ENCODE peak calls at places on chromosome X, in eight cellular contexts. One of them, this sample, is unnamed.

GRCh38 chrX:145817666-145818521 is at the start of gene SLITRK2:
- DNase-seq in GM06990: no peak
- DNase-seq in left lung: peak
- DNase-seq in fibroblast of mammary gland: peak
- DNase-seq in A549: no peak
- DNase-seq in RWPE1: no peak
- DNase-seq in fibroblast of villous mesenchyme: no peak
- DNase-seq in AG04449: no peak
- DNase-seq in this sample: no peak

GRCh38 chrX:26387906-26388305 is 171.9 kb downstream of the MAGEB5 start:
- DNase-seq in GM06990: no peak
- DNase-seq in left lung: no peak
- DNase-seq in fibroblast of mammary gland: no peak
- DNase-seq in A549: no peak
- DNase-seq in RWPE1: no peak
- DNase-seq in fibroblast of villous mesenchyme: no peak
- DNase-seq in AG04449: no peak
- DNase-seq in this sample: no peak

GRCh38 chrX:67545772-67546495 is 2.1 kb downstream of the AR start:
- DNase-seq in GM06990: no peak
- DNase-seq in left lung: peak
- DNase-seq in fibroblast of mammary gland: peak
- DNase-seq in A549: peak
- DNase-seq in RWPE1: no peak
- DNase-seq in fibroblast of villous mesenchyme: no peak
- DNase-seq in AG04449: no peak
- DNase-seq in this sample: no peak

GRCh38 chrX:47217121-47217851 is 1.2 kb upstream of the CDK16 start:
- DNase-seq in GM06990: no peak
- DNase-seq in left lung: peak
- DNase-seq in fibroblast of mammary gland: peak
- DNase-seq in A549: no peak
- DNase-seq in RWPE1: peak
- DNase-seq in fibroblast of villous mesenchyme: peak
- DNase-seq in AG04449: no peak
- DNase-seq in this sample: no peak

GRCh38 chrX:21528076-21528475 is 130.1 kb downstream of the KLHL34 start:
- DNase-seq in GM06990: no peak
- DNase-seq in left lung: no peak
- DNase-seq in fibroblast of mammary gland: peak
- DNase-seq in A549: no peak
- DNase-seq in RWPE1: no peak
- DNase-seq in fibroblast of villous mesenchyme: peak
- DNase-seq in AG04449: no peak
- DNase-seq in this sample: no peak

GRCh38 chrX:139691843-139692505 is 16.0 kb downstream of the MCF2 start:
- DNase-seq in GM06990: peak
- DNase-seq in left lung: no peak
- DNase-seq in fibroblast of mammary gland: no peak
- DNase-seq in A549: peak
- DNase-seq in RWPE1: no peak
- DNase-seq in fibroblast of villous mesenchyme: no peak
- DNase-seq in AG04449: no peak
- DNase-seq in this sample: no peak

GRCh38 chrX:316351-317325 is 2.0 kb downstream of the GTPBP6 start:
- DNase-seq in GM06990: no peak
- DNase-seq in left lung: peak
- DNase-seq in fibroblast of mammary gland: no peak
- DNase-seq in A549: no peak
- DNase-seq in RWPE1: no peak
- DNase-seq in fibroblast of villous mesenchyme: no peak
- DNase-seq in AG04449: no peak
- DNase-seq in this sample: no peak

GRCh38 chrX:40420899-40421729 is 159.7 kb upstream of the ATP6AP2 start:
- DNase-seq in GM06990: peak
- DNase-seq in left lung: no peak
- DNase-seq in fibroblast of mammary gland: no peak
- DNase-seq in A549: peak
- DNase-seq in RWPE1: no peak
- DNase-seq in fibroblast of villous mesenchyme: no peak
- DNase-seq in AG04449: no peak
- DNase-seq in this sample: no peak

GRCh38 chrX:153443476-153444332 is 2.2 kb downstream of the TREX2 start:
- DNase-seq in GM06990: no peak
- DNase-seq in left lung: peak
- DNase-seq in fibroblast of mammary gland: no peak
- DNase-seq in A549: no peak
- DNase-seq in RWPE1: peak
- DNase-seq in fibroblast of villous mesenchyme: no peak
- DNase-seq in AG04449: no peak
- DNase-seq in this sample: no peak

GRCh38 chrX:13570245-13570573 is 808 bp downstream of the EGFL6 start:
- DNase-seq in GM06990: no peak
- DNase-seq in left lung: no peak
- DNase-seq in fibroblast of mammary gland: no peak
- DNase-seq in A549: no peak
- DNase-seq in RWPE1: no peak
- DNase-seq in fibroblast of villous mesenchyme: no peak
- DNase-seq in AG04449: no peak
- DNase-seq in this sample: no peak

GRCh38 chrX:49876750-49877149 is 2.5 kb upstream of the USP27X start:
- DNase-seq in GM06990: no peak
- DNase-seq in left lung: no peak
- DNase-seq in fibroblast of mammary gland: peak
- DNase-seq in A549: peak
- DNase-seq in RWPE1: peak
- DNase-seq in fibroblast of villous mesenchyme: peak
- DNase-seq in AG04449: no peak
- DNase-seq in this sample: no peak

GRCh38 chrX:23286731-23287130 is 47.9 kb upstream of the PTCHD1 start:
- DNase-seq in GM06990: no peak
- DNase-seq in left lung: no peak
- DNase-seq in fibroblast of mammary gland: no peak
- DNase-seq in A549: no peak
- DNase-seq in RWPE1: no peak
- DNase-seq in fibroblast of villous mesenchyme: no peak
- DNase-seq in AG04449: no peak
- DNase-seq in this sample: no peak

GRCh38 chrX:119698835-119699234 is 5.9 kb upstream of the SEPTIN6 start:
- DNase-seq in GM06990: no peak
- DNase-seq in left lung: no peak
- DNase-seq in fibroblast of mammary gland: peak
- DNase-seq in A549: peak
- DNase-seq in RWPE1: peak
- DNase-seq in fibroblast of villous mesenchyme: peak
- DNase-seq in AG04449: no peak
- DNase-seq in this sample: peak

GRCh38 chrX:134836497-134836968 is 154.3 kb upstream of the SMIM10 start:
- DNase-seq in GM06990: no peak
- DNase-seq in left lung: no peak
- DNase-seq in fibroblast of mammary gland: peak
- DNase-seq in A549: peak
- DNase-seq in RWPE1: peak
- DNase-seq in fibroblast of villous mesenchyme: peak
- DNase-seq in AG04449: no peak
- DNase-seq in this sample: no peak

DNA sequence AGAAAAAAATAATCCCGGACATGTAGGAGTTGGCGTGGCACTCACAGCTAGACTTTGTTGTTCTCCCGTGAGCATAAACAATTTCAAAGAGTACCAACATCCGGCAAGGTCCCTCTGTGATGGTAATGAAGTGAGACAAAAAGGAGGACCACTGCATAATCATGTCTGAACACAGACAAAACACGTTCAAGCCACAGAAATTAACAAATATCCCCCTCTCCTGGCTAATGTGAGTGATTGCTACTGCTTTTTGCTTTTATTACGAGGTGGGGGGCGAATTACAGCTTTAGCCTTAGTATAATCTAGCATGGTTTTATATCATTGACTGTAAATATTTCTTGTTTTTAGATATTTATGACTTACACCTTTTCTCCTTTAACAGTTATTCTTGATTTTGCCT is 118.5 kb downstream of the PLS3 start:
- DNase-seq in GM06990: no peak
- DNase-seq in left lung: no peak
- DNase-seq in fibroblast of mammary gland: peak
- DNase-seq in A549: peak
- DNase-seq in RWPE1: peak
- DNase-seq in fibroblast of villous mesenchyme: peak
- DNase-seq in AG04449: no peak
- DNase-seq in this sample: no peak
- TF ChIP-seq CTCF in GM06990: peak
- TF ChIP-seq CTCF in left lung: no peak
- TF ChIP-seq CTCF in fibroblast of mammary gland: peak
- TF ChIP-seq CTCF in A549: peak
- TF ChIP-seq CTCF in RWPE1: peak
- TF ChIP-seq CTCF in fibroblast of villous mesenchyme: peak
- TF ChIP-seq CTCF in AG04449: peak
- TF ChIP-seq CTCF in this sample: peak

GRCh38 chrX:51332188-51332942 is at the start of gene NUDT10:
- DNase-seq in GM06990: peak
- DNase-seq in left lung: peak
- DNase-seq in fibroblast of mammary gland: peak
- DNase-seq in A549: peak
- DNase-seq in RWPE1: no peak
- DNase-seq in fibroblast of villous mesenchyme: peak
- DNase-seq in AG04449: no peak
- DNase-seq in this sample: no peak

GRCh38 chrX:51334276-51334675 is 1.7 kb downstream of the NUDT10 start:
- DNase-seq in GM06990: no peak
- DNase-seq in left lung: no peak
- DNase-seq in fibroblast of mammary gland: peak
- DNase-seq in A549: no peak
- DNase-seq in RWPE1: no peak
- DNase-seq in fibroblast of villous mesenchyme: no peak
- DNase-seq in AG04449: no peak
- DNase-seq in this sample: no peak

DNA sequence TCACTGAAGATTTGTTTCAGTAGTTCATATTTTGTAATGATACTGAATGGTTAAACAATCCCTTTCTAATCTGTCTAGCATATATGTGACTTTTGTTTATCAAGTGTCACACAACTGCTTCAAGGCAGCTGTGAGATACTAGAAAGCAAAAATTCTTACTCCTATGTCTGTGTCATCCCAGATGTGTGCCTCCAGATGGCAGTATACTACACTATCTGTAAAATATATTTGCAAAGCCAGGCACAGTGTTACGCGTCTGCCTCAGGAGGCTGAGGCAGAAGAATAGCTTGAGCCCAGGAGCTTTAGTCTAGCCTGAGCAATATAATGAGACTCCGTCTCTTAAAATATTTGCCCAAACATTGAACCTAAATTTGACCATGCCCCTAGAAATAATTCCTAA is 4.0 kb downstream of the NUDT10 start:
- DNase-seq in GM06990: peak
- DNase-seq in left lung: no peak
- DNase-seq in fibroblast of mammary gland: peak
- DNase-seq in A549: peak
- DNase-seq in RWPE1: peak
- DNase-seq in fibroblast of villous mesenchyme: peak
- DNase-seq in AG04449: no peak
- DNase-seq in this sample: peak
- TF ChIP-seq CTCF in GM06990: peak
- TF ChIP-seq CTCF in left lung: peak
- TF ChIP-seq CTCF in fibroblast of mammary gland: peak
- TF ChIP-seq CTCF in A549: peak
- TF ChIP-seq CTCF in RWPE1: peak
- TF ChIP-seq CTCF in fibroblast of villous mesenchyme: peak
- TF ChIP-seq CTCF in AG04449: peak
- TF ChIP-seq CTCF in this sample: peak

GRCh38 chrX:151712253-151712652 is 3.6 kb upstream of the FATE1 start:
- DNase-seq in GM06990: no peak
- DNase-seq in left lung: no peak
- DNase-seq in fibroblast of mammary gland: no peak
- DNase-seq in A549: no peak
- DNase-seq in RWPE1: no peak
- DNase-seq in fibroblast of villous mesenchyme: no peak
- DNase-seq in AG04449: no peak
- DNase-seq in this sample: no peak

GRCh38 chrX:151715735-151716134 is at the start of gene FATE1:
- DNase-seq in GM06990: no peak
- DNase-seq in left lung: no peak
- DNase-seq in fibroblast of mammary gland: no peak
- DNase-seq in A549: no peak
- DNase-seq in RWPE1: no peak
- DNase-seq in fibroblast of villous mesenchyme: no peak
- DNase-seq in AG04449: no peak
- DNase-seq in this sample: no peak

GRCh38 chrX:151714367-151714766 is 1.5 kb upstream of the FATE1 start:
- DNase-seq in GM06990: no peak
- DNase-seq in left lung: no peak
- DNase-seq in fibroblast of mammary gland: no peak
- DNase-seq in A549: no peak
- DNase-seq in RWPE1: no peak
- DNase-seq in fibroblast of villous mesenchyme: no peak
- DNase-seq in AG04449: no peak
- DNase-seq in this sample: no peak

GRCh38 chrX:151711787-151712186 is 4.0 kb upstream of the FATE1 start:
- DNase-seq in GM06990: no peak
- DNase-seq in left lung: no peak
- DNase-seq in fibroblast of mammary gland: no peak
- DNase-seq in A549: no peak
- DNase-seq in RWPE1: no peak
- DNase-seq in fibroblast of villous mesenchyme: no peak
- DNase-seq in AG04449: no peak
- DNase-seq in this sample: no peak

DNA sequence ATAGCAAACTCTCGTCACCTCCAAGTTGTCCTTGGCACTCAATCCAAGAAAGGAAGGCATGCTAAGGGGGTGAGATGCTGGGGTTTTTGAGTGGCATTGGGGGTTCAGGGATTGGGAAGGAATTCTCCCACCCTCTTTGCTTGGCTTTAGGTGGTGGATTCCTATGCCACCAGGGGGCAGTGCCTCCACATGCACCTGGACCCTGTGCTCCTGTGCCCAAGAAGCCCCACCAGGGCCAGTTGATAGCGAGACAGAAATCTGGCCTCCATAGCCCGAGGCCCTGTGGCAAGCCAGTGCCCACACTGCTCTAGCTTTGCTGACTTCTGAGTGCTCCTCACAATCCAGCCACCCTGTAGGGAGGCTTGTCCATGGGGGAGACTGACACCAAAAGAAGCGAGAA is 2.0 kb upstream of the FATE1 start:
- DNase-seq in GM06990: no peak
- DNase-seq in left lung: no peak
- DNase-seq in fibroblast of mammary gland: no peak
- DNase-seq in A549: peak
- DNase-seq in RWPE1: peak
- DNase-seq in fibroblast of villous mesenchyme: peak
- DNase-seq in AG04449: no peak
- DNase-seq in this sample: no peak
- TF ChIP-seq CTCF in GM06990: peak
- TF ChIP-seq CTCF in left lung: peak
- TF ChIP-seq CTCF in fibroblast of mammary gland: peak
- TF ChIP-seq CTCF in A549: peak
- TF ChIP-seq CTCF in RWPE1: peak
- TF ChIP-seq CTCF in fibroblast of villous mesenchyme: peak
- TF ChIP-seq CTCF in AG04449: peak
- TF ChIP-seq CTCF in this sample: peak

DNA sequence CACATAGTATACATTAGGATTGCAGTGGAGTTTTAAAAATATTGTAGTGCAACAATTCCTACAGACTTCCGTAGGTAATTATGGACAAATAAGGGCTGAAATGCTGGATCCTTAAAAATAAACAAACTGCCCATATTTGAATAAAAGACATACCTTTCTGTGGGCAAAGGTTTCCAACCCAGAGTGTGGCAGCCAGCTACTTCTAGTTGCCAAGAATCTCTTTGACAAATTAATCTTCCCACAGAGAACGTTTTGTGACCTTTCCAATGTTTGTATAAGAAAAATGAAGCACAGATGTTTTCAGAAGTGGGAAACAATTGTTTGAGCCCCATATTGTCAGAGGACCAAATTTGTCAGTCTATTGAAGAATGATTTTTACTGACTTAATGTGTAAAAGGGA is 21.1 kb downstream of the GRPR start:
- DNase-seq in GM06990: no peak
- DNase-seq in left lung: no peak
- DNase-seq in fibroblast of mammary gland: peak
- DNase-seq in A549: no peak
- DNase-seq in RWPE1: no peak
- DNase-seq in fibroblast of villous mesenchyme: no peak
- DNase-seq in AG04449: no peak
- DNase-seq in this sample: no peak
- TF ChIP-seq CTCF in GM06990: no peak
- TF ChIP-seq CTCF in left lung: no peak
- TF ChIP-seq CTCF in fibroblast of mammary gland: no peak
- TF ChIP-seq CTCF in A549: no peak
- TF ChIP-seq CTCF in RWPE1: no peak
- TF ChIP-seq CTCF in fibroblast of villous mesenchyme: no peak
- TF ChIP-seq CTCF in AG04449: no peak
- TF ChIP-seq CTCF in this sample: no peak